ENCODE peak calls at places on chromosome 17, in four cellular contexts. W is cardiac muscle cell; K is CD4-positive, CD25-positive, alpha-beta regulatory T cell; Y is uterus. E is an unnamed sample.

GRCh38 chr17:15662726-15663125 is 21.4 kb downstream of the TRIM16 start:
- DNase-seq in W (no peak), K (no peak), Y (no peak), E (no peak)

GRCh38 chr17:18371455-18371854 is 6.1 kb upstream of the EVPLL start:
- DNase-seq in W (no peak), K (peak), Y (no peak), E (no peak)

GRCh38 chr17:7997186-7997585 is 5.2 kb upstream of the GUCY2D start:
- DNase-seq in W (peak), K (peak), Y (no peak), E (peak)

GRCh38 chr17:41519501-41520224 is 973 bp upstream of the KRT15 start:
- DNase-seq in W (no peak), K (no peak), Y (no peak), E (no peak)

GRCh38 chr17:17300624-17301568 is 2.3 kb upstream of the NT5M start:
- DNase-seq in W (peak), K (peak), Y (peak), E (peak)

GRCh38 chr17:40341808-40342574 is 22.5 kb downstream of the GJD3 start:
- DNase-seq in W (peak), K (no peak), Y (peak), E (peak)

GRCh38 chr17:45019177-45019711 is 32.2 kb downstream of the DCAKD start:
- DNase-seq in W (peak), K (peak), Y (peak), E (peak)

GRCh38 chr17:69575346-69575761 is 160.9 kb downstream of the MAP2K6 start:
- DNase-seq in W (no peak), K (no peak), Y (no peak), E (no peak)

GRCh38 chr17:80177986-80178590 is 8.3 kb downstream of the CARD14 start:
- DNase-seq in W (no peak), K (no peak), Y (no peak), E (no peak)

GRCh38 chr17:40550608-40551007 is 14.7 kb downstream of the CCR7 start:
- DNase-seq in W (no peak), K (no peak), Y (peak), E (peak)

GRCh38 chr17:6831662-6832263 is at the start of gene TEKT1:
- DNase-seq in W (peak), K (peak), Y (peak), E (peak)

GRCh38 chr17:47720754-47721533 is 12.1 kb upstream of the TBX21 start:
- DNase-seq in W (no peak), K (peak), Y (no peak), E (no peak)

GRCh38 chr17:46184696-46185095 is 8.5 kb downstream of the KANSL1 start:
- DNase-seq in W (no peak), K (no peak), Y (no peak), E (no peak)

GRCh38 chr17:47470836-47471235 is 60.1 kb upstream of the NPEPPS start:
- DNase-seq in W (no peak), K (no peak), Y (no peak), E (no peak)

GRCh38 chr17:68060336-68060735 is 24.8 kb downstream of the KPNA2 start:
- DNase-seq in W (no peak), K (no peak), Y (no peak), E (no peak)

GRCh38 chr17:79800325-79801155 is 3.7 kb upstream of the CBX8 start:
- DNase-seq in W (no peak), K (peak), Y (no peak), E (no peak)

GRCh38 chr17:75088465-75088895 is 726 bp downstream of the SLC16A5 start:
- DNase-seq in W (no peak), K (no peak), Y (no peak), E (no peak)

GRCh38 chr17:12545877-12546513 is 119.7 kb upstream of the MYOCD start:
- DNase-seq in W (peak), K (peak), Y (no peak), E (no peak)

GRCh38 chr17:6799738-6800137 is 23.7 kb downstream of the FBXO39 start:
- DNase-seq in W (no peak), K (no peak), Y (no peak), E (no peak)

GRCh38 chr17:7380321-7380720 is 568 bp upstream of the TNK1 start:
- DNase-seq in W (no peak), K (no peak), Y (no peak), E (peak)

GRCh38 chr17:55873017-55873758 is 122.3 kb downstream of the PCTP start:
- DNase-seq in W (no peak), K (no peak), Y (no peak), E (no peak)

GRCh38 chr17:269616-270514 is 82.7 kb downstream of the RPH3AL start:
- DNase-seq in W (no peak), K (no peak), Y (peak), E (no peak)

GRCh38 chr17:41777579-41778188 is 8.8 kb downstream of the JUP start:
- DNase-seq in W (no peak), K (no peak), Y (peak), E (peak)

GRCh38 chr17:44024271-44024663 is 9.5 kb upstream of the TMEM101 start:
- DNase-seq in W (no peak), K (no peak), Y (no peak), E (no peak)

GRCh38 chr17:79478051-79478461 is 132.8 kb downstream of the RBFOX3 start:
- DNase-seq in W (no peak), K (no peak), Y (peak), E (no peak)

GRCh38 chr17:52106638-52107261 is 51.8 kb downstream of the CA10 start:
- DNase-seq in W (peak), K (peak), Y (peak), E (no peak)

GRCh38 chr17:44376124-44376523 is 12.5 kb upstream of the FAM171A2 start:
- DNase-seq in W (no peak), K (no peak), Y (peak), E (peak)

GRCh38 chr17:34542700-34543336 is 36.6 kb upstream of the TMEM132E start:
- DNase-seq in W (peak), K (peak), Y (no peak), E (no peak)

GRCh38 chr17:80021600-80021999 is 14.1 kb downstream of the TBC1D16 start:
- DNase-seq in W (no peak), K (no peak), Y (no peak), E (no peak)

GRCh38 chr17:37829446-37830142 is 84.7 kb upstream of the HNF1B start:
- DNase-seq in W (no peak), K (no peak), Y (no peak), E (no peak)

GRCh38 chr17:42821176-42821575 is 2.9 kb downstream of the BECN1 start:
- DNase-seq in W (no peak), K (no peak), Y (no peak), E (no peak)

GRCh38 chr17:82297804-82298537 is 19.4 kb downstream of the CD7 start:
- DNase-seq in W (no peak), K (peak), Y (peak), E (peak)
- H3K4me3 ChIP-seq in W (no peak), K (peak), Y (peak), E (peak)

GRCh38 chr17:32519769-32520701 is 33.2 kb downstream of the CDK5R1 start:
- DNase-seq in W (no peak), K (peak), Y (no peak), E (no peak)

GRCh38 chr17:32516940-32517711 is 30.3 kb downstream of the CDK5R1 start:
- DNase-seq in W (no peak), K (no peak), Y (no peak), E (no peak)

GRCh38 chr17:32520737-32521399 is 34.1 kb downstream of the CDK5R1 start:
- DNase-seq in W (no peak), K (no peak), Y (no peak), E (no peak)

GRCh38 chr17:32517982-32518381 is 31.2 kb downstream of the CDK5R1 start:
- DNase-seq in W (no peak), K (no peak), Y (no peak), E (no peak)

GRCh38 chr17:32518856-32519768 is 32.3 kb downstream of the CDK5R1 start:
- DNase-seq in W (peak), K (no peak), Y (peak), E (peak)
- H3K4me3 ChIP-seq in W (peak), K (peak), Y (peak), E (peak)

GRCh38 chr17:76382305-76382802 is 2.1 kb upstream of the SPHK1 start:
- DNase-seq in W (peak), K (no peak), Y (no peak), E (no peak)
- H3K4me3 ChIP-seq in W (peak), K (no peak), Y (peak), E (peak)

DNA sequence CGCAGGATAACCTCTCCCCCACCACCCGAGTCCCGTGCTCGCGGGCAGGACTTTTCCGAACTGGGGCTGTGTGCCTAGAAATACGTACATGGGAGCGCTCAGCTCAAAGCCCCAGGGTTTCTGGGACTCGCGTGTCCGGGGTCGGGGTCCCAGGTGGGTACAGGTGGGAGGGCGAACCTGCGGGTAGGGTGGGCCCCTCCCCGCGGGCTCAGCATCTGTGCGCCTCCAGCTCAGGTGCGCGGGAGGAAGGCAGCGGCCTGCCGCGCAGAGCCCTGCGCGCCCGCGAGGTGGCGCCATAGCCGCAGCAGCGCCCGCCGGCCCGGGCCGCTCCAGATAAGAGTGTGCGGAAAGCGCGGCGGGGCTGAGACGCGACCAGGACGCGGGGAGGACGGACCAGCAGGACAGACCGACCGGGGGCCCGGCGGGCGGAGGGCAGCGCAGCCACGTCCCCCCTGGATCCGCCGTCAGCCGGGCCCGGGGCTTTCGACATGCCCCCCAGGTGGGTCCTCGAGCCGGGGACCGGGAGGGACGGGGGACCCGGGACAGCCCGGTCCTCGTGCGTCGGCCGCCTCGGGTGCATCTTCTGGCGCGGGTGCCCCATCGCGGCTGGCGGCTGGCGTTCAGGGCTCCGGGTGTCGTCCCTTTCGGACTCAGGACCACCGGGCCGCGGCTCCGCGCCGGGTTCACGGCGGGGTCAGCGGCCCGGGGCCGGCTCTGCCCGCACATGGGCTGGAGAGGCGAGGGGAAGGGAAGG is at the start of gene HIC1:
- DNase-seq in W (peak), K (peak), Y (peak), E (peak)
- H3K4me3 ChIP-seq in W (peak), K (peak), Y (peak), E (peak)

DNA sequence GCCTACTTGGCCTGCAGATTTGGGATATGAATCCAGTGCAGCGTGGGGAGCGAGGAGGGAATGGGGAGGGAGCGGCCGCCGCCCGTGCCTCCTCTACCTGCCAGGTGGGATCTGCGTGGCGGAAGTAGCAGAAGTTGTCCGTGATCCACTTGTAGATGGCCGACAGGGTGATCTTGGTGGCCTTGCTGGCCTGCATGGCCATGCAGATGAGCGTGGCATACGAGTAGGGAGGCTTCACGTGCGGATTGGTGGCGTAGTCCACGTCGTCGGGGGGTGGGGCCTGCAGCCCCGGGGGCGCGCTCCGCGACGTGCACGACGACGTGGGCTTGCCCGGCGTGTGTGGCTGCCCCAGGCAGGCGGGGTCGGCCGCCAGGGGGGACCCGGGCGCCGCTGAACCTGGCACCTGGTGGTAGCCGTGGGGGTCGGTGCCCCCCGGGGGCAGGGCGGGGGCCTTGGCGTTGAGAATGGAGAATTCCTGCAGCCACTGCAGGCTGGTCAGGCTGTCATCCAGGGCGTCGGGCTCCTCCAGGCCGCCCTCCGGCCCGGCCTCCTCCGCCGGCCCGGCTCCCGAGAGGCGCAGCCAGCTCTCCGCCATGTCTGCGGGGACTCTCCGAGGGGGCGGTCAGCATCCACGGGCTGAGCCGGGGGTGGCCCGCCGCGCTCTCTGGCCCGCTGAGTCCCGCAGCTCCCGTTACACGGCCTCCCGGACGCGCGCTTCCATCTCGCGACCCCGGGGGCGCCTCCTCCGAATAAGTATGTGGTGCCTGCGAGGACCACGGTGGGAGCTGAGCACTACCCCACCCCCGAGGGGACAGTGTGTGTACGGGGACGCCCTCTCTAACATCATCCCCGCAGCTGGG is 1.0 kb downstream of the FOXJ1 start:
- DNase-seq in W (no peak), K (peak), Y (no peak), E (no peak)
- H3K4me3 ChIP-seq in W (no peak), K (peak), Y (no peak), E (peak)